ENCODE peak calls at places on chromosomes 7 and 10, in six cellular contexts. T is activated B cell treated with CpG ODN at 0.5 μM for 24 hours, F is left ventricle myocardium inferior, U is cardiac fibroblast, R is GM23338, H is progenitor cell of endocrine pancreas. Q is an unnamed sample.

GRCh38 chr10:22988581-22989360 is 60.9 kb downstream of the ARMC3 start:
- DNase-seq in T (peak), R (peak), U (peak), H (peak), F (peak), Q (peak)

GRCh38 chr7:27420702-27421101 is 178.1 kb downstream of the EVX1 start:
- DNase-seq in F (no peak), R (no peak), H (no peak), U (no peak), T (no peak), Q (no peak)

GRCh38 chr10:102413806-102414561 is 4.6 kb downstream of the PSD start:
- DNase-seq in F (peak), H (no peak), R (no peak), T (no peak), U (no peak), Q (no peak)

GRCh38 chr7:30795161-30795943 is 24.1 kb downstream of the MINDY4 start:
- DNase-seq in R (peak), T (no peak), F (no peak), U (no peak), H (no peak), Q (no peak)

GRCh38 chr10:92184977-92185376 is 105.9 kb downstream of the CPEB3 start:
- DNase-seq in U (no peak), H (no peak), F (no peak), R (no peak), T (no peak), Q (no peak)

GRCh38 chr10:88651131-88651541 is 13.1 kb upstream of the LIPF start:
- DNase-seq in F (no peak), H (no peak), T (no peak), U (peak), R (no peak), Q (peak)

GRCh38 chr10:133464582-133465031 is 10.9 kb downstream of the SCART1 start:
- DNase-seq in R (no peak), U (no peak), T (no peak), H (no peak), F (peak), Q (no peak)

GRCh38 chr7:114653391-114654088 is 238.9 kb downstream of the FOXP2 start:
- DNase-seq in T (no peak), U (no peak), H (no peak), F (no peak), R (no peak), Q (no peak)

GRCh38 chr7:50730459-50731400 is 52.0 kb downstream of the GRB10 start:
- DNase-seq in F (no peak), T (no peak), R (no peak), H (no peak), U (no peak), Q (no peak)

GRCh38 chr10:114044251-114045070 is 795 bp downstream of the ADRB1 start:
- DNase-seq in T (no peak), F (peak), H (no peak), R (peak), U (no peak), Q (no peak)

GRCh38 chr10:784377-784758 is 94.9 kb upstream of the DIP2C start:
- DNase-seq in R (peak), U (no peak), F (no peak), H (no peak), T (no peak), Q (no peak)

GRCh38 chr7:93226310-93226709 is at the start of gene HEPACAM2:
- DNase-seq in T (no peak), H (no peak), R (no peak), F (no peak), U (no peak), Q (no peak)

GRCh38 chr7:47937065-47937687 is 11.1 kb downstream of the PKD1L1 start:
- DNase-seq in H (no peak), F (no peak), U (no peak), R (no peak), T (peak), Q (no peak)

GRCh38 chr7:77251519-77251819 is 51.9 kb upstream of the FGL2 start:
- DNase-seq in R (no peak), H (no peak), F (no peak), T (no peak), U (no peak), Q (no peak)

GRCh38 chr10:21820952-21821351 is 182.6 kb downstream of the DNAJC1 start:
- DNase-seq in F (no peak), H (no peak), T (no peak), R (no peak), U (no peak), Q (no peak)

GRCh38 chr7:70353310-70353947 is 755.2 kb downstream of the AUTS2 start:
- DNase-seq in H (no peak), F (no peak), R (no peak), U (no peak), T (no peak), Q (no peak)

GRCh38 chr10:74445493-74445892 is 294.5 kb downstream of the ADK start:
- DNase-seq in T (no peak), R (no peak), H (no peak), U (no peak), F (no peak), Q (no peak)

GRCh38 chr7:118186491-118186890 is 2.5 kb downstream of the LSM8 start:
- DNase-seq in H (no peak), T (no peak), U (no peak), F (no peak), R (no peak), Q (no peak)

GRCh38 chr7:116087984-116088383 is 57.4 kb upstream of the TFEC start:
- DNase-seq in F (no peak), R (peak), U (no peak), H (no peak), T (no peak), Q (no peak)

GRCh38 chr10:103278862-103279298 is 1.9 kb downstream of the INA start:
- DNase-seq in F (peak), U (peak), T (peak), H (peak), R (peak), Q (no peak)

GRCh38 chr7:38310601-38311057 is 37.2 kb upstream of the TARP start:
- DNase-seq in R (no peak), U (peak), F (peak), T (no peak), H (no peak), Q (no peak)

GRCh38 chr10:79019961-79020491 is 48.7 kb upstream of the ZMIZ1 start:
- DNase-seq in R (no peak), T (no peak), H (no peak), U (peak), F (peak), Q (no peak)

GRCh38 chr10:44854693-44855350 is 56.3 kb upstream of the TMEM72 start:
- DNase-seq in T (no peak), H (no peak), R (no peak), F (no peak), U (no peak), Q (no peak)

GRCh38 chr10:21336476-21337170 is 188.9 kb downstream of the SKIDA1 start:
- DNase-seq in F (peak), U (peak), T (no peak), H (no peak), R (peak), Q (peak)

GRCh38 chr7:27933691-27934565 is 194.0 kb downstream of the TAX1BP1 start:
- DNase-seq in T (no peak), R (peak), U (no peak), F (no peak), H (no peak), Q (peak)

GRCh38 chr10:96271017-96271815 is at the start of gene BLNK:
- DNase-seq in U (peak), T (peak), R (no peak), F (peak), H (no peak), Q (peak)

GRCh38 chr7:102883098-102883860 is 29.5 kb upstream of the LRRC17 start:
- DNase-seq in U (no peak), F (no peak), T (no peak), R (no peak), H (no peak), Q (peak)

GRCh38 chr10:114665406-114665805 is 7.3 kb upstream of the ABLIM1 start:
- DNase-seq in F (no peak), T (no peak), U (peak), R (no peak), H (no peak), Q (no peak)

GRCh38 chr7:108347616-108348015 is 108.6 kb downstream of the NRCAM start:
- DNase-seq in H (peak), R (peak), F (no peak), T (no peak), U (peak), Q (peak)

GRCh38 chr10:98349508-98349922 is 65.5 kb downstream of the PYROXD2 start:
- DNase-seq in T (no peak), F (peak), U (peak), R (no peak), H (no peak), Q (peak)

GRCh38 chr10:16847644-16848043 is 30.4 kb upstream of the RSU1 start:
- DNase-seq in R (no peak), U (no peak), H (no peak), T (no peak), F (no peak), Q (no peak)

GRCh38 chr10:130409931-130410330 is 273.7 kb downstream of the GLRX3 start:
- DNase-seq in T (no peak), R (no peak), F (no peak), H (no peak), U (no peak), Q (no peak)

GRCh38 chr10:80202934-80203834 is 2.2 kb downstream of the ANXA11 start:
- DNase-seq in U (peak), T (no peak), H (peak), R (peak), F (peak), Q (peak)

GRCh38 chr7:92723205-92723604 is 113.2 kb downstream of the CDK6 start:
- DNase-seq in F (no peak), U (peak), T (no peak), H (no peak), R (no peak), Q (peak)

GRCh38 chr7:92608380-92609322 is 18.5 kb upstream of the FAM133B start:
- DNase-seq in T (no peak), H (peak), R (peak), U (no peak), F (no peak), Q (no peak)

GRCh38 chr10:14879055-14879800 is 562 bp downstream of the SUV39H2 start:
- DNase-seq in F (peak), R (peak), U (peak), T (no peak), H (no peak), Q (no peak)

GRCh38 chr10:44195120-44196007 is 189.5 kb downstream of the CXCL12 start:
- DNase-seq in H (no peak), F (peak), T (no peak), U (peak), R (no peak), Q (peak)

GRCh38 chr7:129644634-129645230 is 33.2 kb downstream of the NRF1 start:
- DNase-seq in F (no peak), U (peak), T (no peak), H (no peak), R (peak), Q (peak)
- TF ChIP-seq CTCF in F (peak), U (peak), T (no peak), H (peak), R (peak), Q (peak)

DNA sequence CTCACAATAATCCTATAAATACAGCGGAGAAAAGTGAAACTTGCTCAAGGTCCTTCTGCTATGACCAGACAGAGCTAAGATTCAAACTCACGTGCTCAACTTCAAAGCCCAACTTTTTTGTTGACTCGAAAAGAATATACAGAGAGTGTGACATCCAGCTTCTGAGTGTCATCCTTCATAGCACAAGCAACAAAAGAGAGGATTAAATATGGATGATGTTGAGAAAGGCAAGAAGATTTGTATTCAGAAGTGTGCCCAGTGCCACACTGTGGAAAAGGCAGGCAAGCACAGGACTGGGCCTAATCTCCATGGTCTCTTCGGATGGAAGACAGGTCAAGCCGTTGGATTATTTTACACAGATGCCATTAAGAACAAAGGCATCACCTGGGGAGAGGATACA is 2.1 kb upstream of the FAM3C start:
- DNase-seq in R (peak), U (no peak), T (no peak), F (no peak), H (no peak), Q (no peak)
- TF ChIP-seq CTCF in R (peak), U (no peak), T (no peak), F (peak), H (no peak), Q (peak)

GRCh38 chr7:137961200-137962177 is 40.4 kb downstream of the CREB3L2 start:
- DNase-seq in T (no peak), U (no peak), R (no peak), F (no peak), H (no peak), Q (peak)
- TF ChIP-seq CTCF in T (no peak), U (no peak), R (no peak), F (no peak), H (no peak), Q (no peak)

GRCh38 chr10:58700576-58700975 is 187.9 kb downstream of the BICC1 start:
- DNase-seq in F (no peak), T (no peak), U (peak), H (no peak), R (no peak), Q (no peak)

GRCh38 chr10:58698777-58699356 is 186.2 kb downstream of the BICC1 start:
- DNase-seq in R (no peak), F (no peak), H (no peak), U (peak), T (no peak), Q (no peak)

GRCh38 chr10:58696736-58697135 is 184.1 kb downstream of the BICC1 start:
- DNase-seq in H (no peak), T (no peak), U (peak), R (peak), F (no peak), Q (no peak)

GRCh38 chr10:58695022-58695421 is 182.3 kb downstream of the BICC1 start:
- DNase-seq in F (no peak), U (no peak), R (no peak), T (no peak), H (no peak), Q (no peak)

GRCh38 chr10:58697691-58698090 is 185.0 kb downstream of the BICC1 start:
- DNase-seq in T (no peak), U (no peak), R (no peak), F (no peak), H (no peak), Q (no peak)
- TF ChIP-seq CTCF in T (no peak), U (no peak), R (no peak), F (no peak), H (no peak), Q (no peak)

GRCh38 chr7:1923409-1924053 is 253.5 kb downstream of the ELFN1 start:
- DNase-seq in T (no peak), U (no peak), F (no peak), R (no peak), H (no peak), Q (no peak)
- TF ChIP-seq CTCF in T (no peak), U (no peak), F (no peak), R (no peak), H (no peak), Q (no peak)